ENCODE peak calls at places on chromosomes 5 and 9, in four cellular contexts. One of them, this sample, is unnamed.

GRCh38 chr9:5799314-5799713 is 33.6 kb downstream of the ERMP1 start:
- DNase-seq in left ventricle myocardium inferior: no peak
- DNase-seq in IMR-90: peak; percentile 59
- DNase-seq in right atrium auricular region: no peak
- DNase-seq in this sample: peak; percentile 12

GRCh38 chr5:31664566-31664965 is 25.6 kb downstream of the PDZD2 start:
- DNase-seq in left ventricle myocardium inferior: no peak
- DNase-seq in IMR-90: peak; percentile 3
- DNase-seq in right atrium auricular region: no peak
- DNase-seq in this sample: peak; percentile 34

GRCh38 chr5:107218457-107219193 is 452.1 kb downstream of the EFNA5 start:
- DNase-seq in left ventricle myocardium inferior: no peak
- DNase-seq in IMR-90: peak; percentile 21
- DNase-seq in right atrium auricular region: no peak
- DNase-seq in this sample: no peak

GRCh38 chr9:107215381-107215780 is 67.7 kb upstream of the RAD23B start:
- DNase-seq in left ventricle myocardium inferior: no peak
- DNase-seq in IMR-90: peak; percentile 47
- DNase-seq in right atrium auricular region: no peak
- DNase-seq in this sample: no peak

GRCh38 chr5:66179297-66180051 is 35.4 kb downstream of the SREK1 start:
- DNase-seq in left ventricle myocardium inferior: no peak
- DNase-seq in IMR-90: no peak
- DNase-seq in right atrium auricular region: no peak
- DNase-seq in this sample: no peak

GRCh38 chr5:38329132-38329715 is 70.9 kb downstream of the EGFLAM start:
- DNase-seq in left ventricle myocardium inferior: no peak
- DNase-seq in IMR-90: no peak
- DNase-seq in right atrium auricular region: no peak
- DNase-seq in this sample: no peak

GRCh38 chr5:181184845-181185216 is 20.2 kb downstream of the TRIM7 start:
- DNase-seq in left ventricle myocardium inferior: no peak
- DNase-seq in IMR-90: no peak
- DNase-seq in right atrium auricular region: no peak
- DNase-seq in this sample: no peak

GRCh38 chr5:18043344-18043743 is 409.1 kb downstream of the TAF11L14 start:
- DNase-seq in left ventricle myocardium inferior: no peak
- DNase-seq in IMR-90: no peak
- DNase-seq in right atrium auricular region: no peak
- DNase-seq in this sample: no peak

GRCh38 chr9:122374885-122375420 is 4.1 kb downstream of the PTGS1 start:
- DNase-seq in left ventricle myocardium inferior: peak; percentile 81
- DNase-seq in IMR-90: peak; percentile 77
- DNase-seq in right atrium auricular region: peak; percentile 84
- DNase-seq in this sample: peak; percentile 32

DNA sequence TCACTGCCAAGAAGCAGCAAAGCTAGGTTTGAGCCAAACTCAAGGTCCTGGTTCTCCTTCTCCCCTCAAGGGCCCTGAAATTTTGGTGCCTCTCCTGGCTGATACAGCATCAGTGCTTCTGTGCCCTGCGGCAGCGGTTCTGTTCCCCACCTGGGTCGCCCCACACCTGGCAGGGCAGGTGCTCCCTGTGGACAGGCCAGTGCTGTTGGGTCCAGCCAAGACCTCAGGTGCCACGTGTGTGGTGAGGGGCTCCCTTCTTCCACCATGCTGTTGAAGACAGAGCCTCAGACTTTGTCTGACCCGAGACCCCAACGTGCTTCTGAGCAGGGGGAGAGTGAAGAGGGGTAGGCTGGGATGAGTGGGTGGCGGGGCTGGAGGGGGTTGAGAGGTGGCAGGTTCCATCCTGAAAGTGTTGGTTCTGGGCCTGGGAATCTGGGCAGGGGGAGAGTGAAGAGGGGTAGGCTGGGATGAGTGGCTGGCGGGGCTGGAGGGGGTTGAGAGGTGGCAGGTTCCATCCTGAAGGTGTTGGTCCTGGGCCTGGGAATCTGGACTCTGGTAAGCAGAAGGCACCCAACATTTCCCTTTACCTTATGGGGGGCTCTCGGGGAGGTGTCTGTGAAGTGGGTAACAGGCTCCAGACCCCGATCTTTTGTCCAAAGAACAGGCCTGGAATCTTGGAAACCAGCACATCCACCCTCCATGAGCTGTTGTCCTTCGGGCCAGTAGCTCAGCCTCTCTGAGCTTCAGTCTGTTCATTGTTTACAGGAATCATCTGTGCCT is 2.3 kb downstream of the PLEKHG4B start:
- DNase-seq in left ventricle myocardium inferior: no peak
- DNase-seq in IMR-90: no peak
- DNase-seq in right atrium auricular region: peak; percentile 50
- DNase-seq in this sample: no peak
- H3K4me1 ChIP-seq in left ventricle myocardium inferior: peaks cover 11% of the 10 kb centered on the region
- H3K4me1 ChIP-seq in IMR-90: no peaks in the 10 kb centered on the region
- H3K4me1 ChIP-seq in right atrium auricular region: peaks cover 10% of the 10 kb centered on the region
- H3K4me1 ChIP-seq in this sample: peaks cover 14% of the 10 kb centered on the region

GRCh38 chr5:173964491-173964890 is 24.5 kb upstream of the C5orf47 start:
- DNase-seq in left ventricle myocardium inferior: no peak
- DNase-seq in IMR-90: no peak
- DNase-seq in right atrium auricular region: no peak
- DNase-seq in this sample: no peak
- H3K4me3 ChIP-seq in left ventricle myocardium inferior: no peak overlapping the region
- H3K4me3 ChIP-seq in IMR-90: no peak overlapping the region
- H3K4me3 ChIP-seq in right atrium auricular region: no peak overlapping the region
- H3K4me3 ChIP-seq in this sample: no peak overlapping the region

DNA sequence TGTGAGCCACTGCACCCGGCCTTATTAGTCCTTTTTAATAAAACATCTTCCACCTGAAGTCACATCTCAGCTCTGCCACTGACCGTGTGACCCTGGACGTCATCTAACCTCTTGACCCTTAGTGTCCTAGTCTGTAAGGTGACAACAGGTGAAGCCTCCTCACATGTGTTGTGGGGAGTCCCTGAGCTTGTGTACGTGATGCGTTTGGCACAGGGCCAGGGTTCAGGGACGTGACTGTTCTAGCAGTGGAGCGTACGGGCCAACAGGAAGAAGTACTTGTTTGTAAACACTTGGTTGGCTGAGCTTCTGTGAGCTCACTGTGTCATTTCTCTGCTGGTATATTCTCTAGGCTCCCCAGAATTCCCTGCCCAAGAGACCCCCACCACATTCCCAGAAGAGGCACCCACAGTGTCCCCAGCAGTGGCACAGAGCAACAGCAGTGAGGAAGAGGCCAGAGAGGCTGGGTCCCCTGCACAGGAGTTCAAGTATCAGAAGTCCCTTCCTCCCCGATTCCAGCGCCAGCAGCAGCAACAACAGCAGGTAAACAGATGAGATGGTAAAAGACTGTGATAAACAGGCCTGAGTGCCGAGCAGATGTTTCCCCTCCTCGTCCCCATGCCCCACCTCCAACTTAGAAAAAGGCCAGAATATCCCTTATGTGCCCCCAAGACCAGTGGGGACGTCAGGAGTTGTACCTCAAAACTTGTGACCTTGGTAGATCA is 35.3 kb upstream of the POMT1 start:
- DNase-seq in left ventricle myocardium inferior: no peak
- DNase-seq in IMR-90: no peak
- DNase-seq in right atrium auricular region: no peak
- DNase-seq in this sample: no peak
- H3K36me3 ChIP-seq in left ventricle myocardium inferior: peaks cover 95% of the 10 kb centered on the region
- H3K36me3 ChIP-seq in IMR-90: peaks cover 69% of the 10 kb centered on the region
- H3K36me3 ChIP-seq in right atrium auricular region: peaks cover 92% of the 10 kb centered on the region
- H3K36me3 ChIP-seq in this sample: peaks cover 97% of the 10 kb centered on the region

GRCh38 chr9:135404451-135405144 is 75.0 kb upstream of the PPP1R26 start:
- DNase-seq in left ventricle myocardium inferior: no peak
- DNase-seq in IMR-90: no peak
- DNase-seq in right atrium auricular region: no peak
- DNase-seq in this sample: no peak

GRCh38 chr9:135409286-135410200 is 70.0 kb upstream of the PPP1R26 start:
- DNase-seq in left ventricle myocardium inferior: no peak
- DNase-seq in IMR-90: no peak
- DNase-seq in right atrium auricular region: no peak
- DNase-seq in this sample: no peak

GRCh38 chr9:135410421-135410820 is 69.2 kb upstream of the PPP1R26 start:
- DNase-seq in left ventricle myocardium inferior: no peak
- DNase-seq in IMR-90: no peak
- DNase-seq in right atrium auricular region: no peak
- DNase-seq in this sample: no peak

GRCh38 chr9:135410831-135411473 is 68.6 kb upstream of the PPP1R26 start:
- DNase-seq in left ventricle myocardium inferior: no peak
- DNase-seq in IMR-90: no peak
- DNase-seq in right atrium auricular region: no peak
- DNase-seq in this sample: no peak

GRCh38 chr9:135408676-135409254 is 70.8 kb upstream of the PPP1R26 start:
- DNase-seq in left ventricle myocardium inferior: no peak
- DNase-seq in IMR-90: no peak
- DNase-seq in right atrium auricular region: no peak
- DNase-seq in this sample: no peak
- H3K4me1 ChIP-seq in left ventricle myocardium inferior: peaks cover 5% of the 10 kb centered on the region
- H3K4me1 ChIP-seq in IMR-90: no peaks in the 10 kb centered on the region
- H3K4me1 ChIP-seq in right atrium auricular region: peaks cover 5% of the 10 kb centered on the region
- H3K4me1 ChIP-seq in this sample: no peaks in the 10 kb centered on the region

GRCh38 chr5:119168401-119168800 is 97.5 kb downstream of the DMXL1 start:
- DNase-seq in left ventricle myocardium inferior: no peak
- DNase-seq in IMR-90: peak; percentile 51
- DNase-seq in right atrium auricular region: no peak
- DNase-seq in this sample: no peak
- H3K4me3 ChIP-seq in left ventricle myocardium inferior: no peak overlapping the region
- H3K4me3 ChIP-seq in IMR-90: no peak overlapping the region
- H3K4me3 ChIP-seq in right atrium auricular region: no peak overlapping the region
- H3K4me3 ChIP-seq in this sample: no peak overlapping the region

GRCh38 chr9:31135567-31135966 is 1248.9 kb upstream of the ACO1 start:
- DNase-seq in left ventricle myocardium inferior: no peak
- DNase-seq in IMR-90: no peak
- DNase-seq in right atrium auricular region: no peak
- DNase-seq in this sample: no peak
- H3K36me3 ChIP-seq in left ventricle myocardium inferior: no peaks in the 10 kb centered on the region
- H3K36me3 ChIP-seq in IMR-90: no peaks in the 10 kb centered on the region
- H3K36me3 ChIP-seq in right atrium auricular region: no peaks in the 10 kb centered on the region
- H3K36me3 ChIP-seq in this sample: no peaks in the 10 kb centered on the region

This sample was measured in HAP-1.